ENCODE peak calls at places on chromosome 20, in eight cellular contexts. Q is cardiac fibroblast, M is Karpas-422, X is fibroblast of mammary gland, T is right lobe of liver, D is ovary, Y is H7, S is PC-9. Z is an unnamed sample.

GRCh38 chr20:23078994-23079364 is 7.1 kb downstream of the CD93 start:
- DNase-seq in Y (peak), M (peak), Q (no peak), D (no peak), X (no peak), S (no peak), T (no peak), Z (no peak)

GRCh38 chr20:58531063-58531462 is 15.9 kb upstream of the APCDD1L start:
- DNase-seq in D (no peak), T (no peak), S (no peak), M (no peak), Y (no peak), X (no peak), Q (no peak), Z (no peak)

GRCh38 chr20:63399596-63400375 is 38.6 kb upstream of the CHRNA4 start:
- DNase-seq in T (no peak), D (no peak), X (no peak), M (no peak), Y (no peak), S (no peak), Q (no peak), Z (no peak)

GRCh38 chr20:16124911-16125776 is 448.1 kb downstream of the KIF16B start:
- DNase-seq in D (no peak), X (no peak), Q (no peak), M (no peak), T (peak), Y (no peak), S (no peak), Z (no peak)

GRCh38 chr20:61754976-61755778 is 310.5 kb downstream of the TAF4 start:
- DNase-seq in M (no peak), T (peak), D (no peak), Q (no peak), X (peak), Y (no peak), S (no peak), Z (no peak)

GRCh38 chr20:44075950-44076232 is 111.1 kb downstream of the JPH2 start:
- DNase-seq in Q (no peak), M (no peak), S (no peak), D (no peak), T (no peak), Y (no peak), X (no peak), Z (no peak)

GRCh38 chr20:3686867-3687321 is 5.1 kb upstream of the ADAM33 start:
- DNase-seq in D (peak), M (no peak), Y (no peak), Q (peak), T (no peak), S (no peak), X (peak), Z (peak)

GRCh38 chr20:50338479-50339195 is 148.0 kb downstream of the CEBPB start:
- DNase-seq in Y (peak), S (no peak), M (peak), X (no peak), D (no peak), T (no peak), Q (no peak), Z (peak)

GRCh38 chr20:50320910-50321796 is 130.5 kb downstream of the CEBPB start:
- DNase-seq in D (peak), Q (peak), X (peak), M (no peak), Y (peak), T (no peak), S (peak), Z (peak)

GRCh38 chr20:62197801-62198200 is 15.0 kb downstream of the MTG2 start:
- DNase-seq in T (peak), Y (no peak), Q (no peak), D (no peak), M (no peak), X (no peak), S (no peak), Z (no peak)

GRCh38 chr20:59908855-59909254 is 24.6 kb downstream of the SYCP2 start:
- DNase-seq in M (no peak), S (no peak), D (no peak), Q (no peak), T (no peak), Y (no peak), X (no peak), Z (no peak)

GRCh38 chr20:20663841-20664240 is 48.6 kb downstream of the RALGAPA2 start:
- DNase-seq in T (no peak), S (no peak), Q (peak), D (no peak), Y (no peak), X (no peak), M (no peak), Z (peak)

GRCh38 chr20:62014889-62015375 is 50.7 kb downstream of the TAF4 start:
- DNase-seq in Q (no peak), S (no peak), X (no peak), D (peak), Y (no peak), T (peak), M (no peak), Z (no peak)

GRCh38 chr20:17491041-17491440 is 40.1 kb downstream of the BFSP1 start:
- DNase-seq in X (no peak), Y (no peak), Q (no peak), S (no peak), M (no peak), T (no peak), D (no peak), Z (no peak)

GRCh38 chr20:49955167-49955566 is 19.0 kb downstream of the RNF114 start:
- DNase-seq in Q (no peak), T (no peak), X (no peak), Y (no peak), D (no peak), S (no peak), M (no peak), Z (no peak)

GRCh38 chr20:25278636-25279361 is 30.9 kb downstream of the PYGB start:
- DNase-seq in S (no peak), D (peak), M (no peak), Q (no peak), X (no peak), T (peak), Y (peak), Z (no peak)

GRCh38 chr20:4750381-4750780 is 28.7 kb downstream of the PRND start:
- DNase-seq in M (no peak), D (no peak), T (no peak), Y (no peak), S (no peak), X (no peak), Q (no peak), Z (no peak)

GRCh38 chr20:15144911-15145310 is 807.5 kb upstream of the FLRT3 start:
- DNase-seq in D (no peak), Q (no peak), X (no peak), Y (no peak), S (no peak), M (no peak), T (no peak), Z (no peak)

GRCh38 chr20:39825950-39826349 is 863.1 kb downstream of the MAFB start:
- DNase-seq in D (no peak), Q (peak), M (peak), X (peak), S (no peak), Y (no peak), T (no peak), Z (peak)

GRCh38 chr20:21826946-21827345 is 121.5 kb downstream of the PAX1 start:
- DNase-seq in M (no peak), Y (no peak), T (no peak), D (no peak), S (no peak), Q (no peak), X (no peak), Z (no peak)

GRCh38 chr20:43691928-43692524 is 25.1 kb downstream of the MYBL2 start:
- DNase-seq in T (no peak), Q (peak), Y (peak), M (peak), S (peak), X (peak), D (no peak), Z (peak)

GRCh38 chr20:43955244-43956191 is 40.9 kb downstream of the TOX2 start:
- DNase-seq in Q (peak), M (peak), Y (no peak), D (no peak), T (no peak), S (peak), X (peak), Z (peak)

GRCh38 chr20:2509794-2510193 is 1.1 kb upstream of the ZNF343 start:
- DNase-seq in M (no peak), Y (peak), S (peak), D (no peak), T (no peak), X (no peak), Q (no peak), Z (no peak)

GRCh38 chr20:20450461-20451027 is 82.6 kb downstream of the INSM1 start:
- DNase-seq in Q (no peak), M (no peak), X (peak), Y (no peak), T (no peak), S (no peak), D (no peak), Z (no peak)

GRCh38 chr20:64153861-64154589 is 10.2 kb upstream of the MYT1 start:
- DNase-seq in S (no peak), Q (no peak), Y (no peak), D (no peak), T (peak), M (no peak), X (no peak), Z (no peak)

GRCh38 chr20:59399426-59400099 is 99.2 kb downstream of the EDN3 start:
- DNase-seq in X (no peak), T (no peak), Y (no peak), M (no peak), S (no peak), D (no peak), Q (no peak), Z (no peak)

GRCh38 chr20:44646023-44646640 is 5.4 kb downstream of the ADA start:
- DNase-seq in T (no peak), S (no peak), Q (peak), Y (peak), X (no peak), D (no peak), M (peak), Z (no peak)

GRCh38 chr20:32480361-32481199 is 104.6 kb downstream of the NOL4L start:
- DNase-seq in Y (peak), Q (no peak), X (no peak), M (no peak), S (no peak), T (peak), D (no peak), Z (no peak)

GRCh38 chr20:12455152-12455551 is 537.5 kb downstream of the BTBD3 start:
- DNase-seq in Q (no peak), D (no peak), X (no peak), S (no peak), Y (no peak), T (no peak), M (no peak), Z (no peak)

GRCh38 chr20:15930324-15931305 is 642.6 kb downstream of the KIF16B start:
- DNase-seq in T (no peak), Q (peak), D (no peak), Y (no peak), S (peak), X (peak), M (peak), Z (peak)

GRCh38 chr20:25364180-25364788 is 26.4 kb downstream of the ABHD12 start:
- DNase-seq in M (no peak), S (no peak), T (no peak), X (peak), Y (no peak), Q (peak), D (no peak), Z (no peak)

GRCh38 chr20:57074386-57074785 is 192.1 kb downstream of the BMP7 start:
- DNase-seq in D (no peak), Y (no peak), T (no peak), X (no peak), S (no peak), Q (no peak), M (no peak), Z (no peak)

GRCh38 chr20:32534661-32535240 is 50.4 kb downstream of the NOL4L start:
- DNase-seq in S (no peak), Y (no peak), D (no peak), Q (no peak), T (no peak), X (no peak), M (no peak), Z (no peak)

GRCh38 chr20:36836591-36837329 is 39.2 kb upstream of the TLDC2 start:
- DNase-seq in S (peak), M (peak), T (peak), D (peak), X (peak), Q (peak), Y (peak), Z (peak)

GRCh38 chr20:40887100-40887499 is 141.5 kb upstream of the TOP1 start:
- DNase-seq in X (no peak), T (no peak), Y (peak), D (no peak), Q (no peak), M (no peak), S (no peak), Z (no peak)

GRCh38 chr20:19566226-19566960 is 191.7 kb upstream of the RIN2 start:
- DNase-seq in S (no peak), M (no peak), Q (peak), Y (no peak), X (peak), T (no peak), D (no peak), Z (peak)

GRCh38 chr20:34268145-34268544 is 26.9 kb downstream of the ASIP start:
- DNase-seq in M (no peak), D (no peak), Y (no peak), X (no peak), Q (no peak), S (no peak), T (no peak), Z (no peak)
- H3K4me3 ChIP-seq in M (no peak), D (no peak), Y (no peak), X (no peak), Q (no peak), S (no peak), T (no peak), Z (no peak)

GRCh38 chr20:460180-460579 is 2.2 kb downstream of the TBC1D20 start:
- DNase-seq in Y (no peak), M (no peak), S (no peak), Q (no peak), X (no peak), D (no peak), T (no peak), Z (no peak)
- H3K4me3 ChIP-seq in Y (no peak), M (peak), S (peak), Q (no peak), X (no peak), D (no peak), T (no peak), Z (peak)

DNA sequence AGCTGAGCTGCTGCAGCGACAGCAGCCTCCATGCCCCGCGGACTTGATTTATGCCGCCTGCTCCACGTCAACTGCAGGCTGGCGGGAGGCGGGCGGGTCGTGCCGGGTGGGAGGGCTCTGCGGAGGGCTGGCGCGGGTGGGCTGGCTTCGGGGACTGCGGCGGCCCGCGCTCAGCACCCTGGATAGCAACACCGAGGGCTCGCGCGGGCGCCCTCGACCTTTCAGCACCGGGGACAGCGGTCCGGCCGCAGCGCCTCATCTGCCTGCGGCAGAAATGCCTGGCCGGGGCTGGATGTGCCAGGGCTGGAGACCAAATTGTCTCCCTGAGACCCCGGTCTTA is 792 bp downstream of the SNAP25 start:
- DNase-seq in Q (peak), S (no peak), Y (peak), X (peak), D (peak), T (peak), M (peak), Z (peak)
- H3K4me3 ChIP-seq in Q (peak), S (no peak), Y (peak), X (peak), D (peak), T (no peak), M (no peak), Z (no peak)

GRCh38 chr20:48905322-48905647 is 16.2 kb upstream of the ARFGEF2 start:
- DNase-seq in Y (no peak), X (no peak), S (no peak), T (no peak), Q (no peak), D (no peak), M (no peak), Z (no peak)

GRCh38 chr20:48906221-48906877 is 15.2 kb upstream of the ARFGEF2 start:
- DNase-seq in T (no peak), D (no peak), S (no peak), Q (no peak), X (no peak), M (no peak), Y (no peak), Z (no peak)

GRCh38 chr20:48901326-48901725 is 20.2 kb upstream of the ARFGEF2 start:
- DNase-seq in T (no peak), X (no peak), Q (no peak), M (no peak), Y (no peak), S (no peak), D (no peak), Z (no peak)

GRCh38 chr20:48903705-48904104 is 17.8 kb upstream of the ARFGEF2 start:
- DNase-seq in Q (no peak), Y (no peak), M (no peak), X (no peak), S (no peak), D (no peak), T (no peak), Z (no peak)

DNA sequence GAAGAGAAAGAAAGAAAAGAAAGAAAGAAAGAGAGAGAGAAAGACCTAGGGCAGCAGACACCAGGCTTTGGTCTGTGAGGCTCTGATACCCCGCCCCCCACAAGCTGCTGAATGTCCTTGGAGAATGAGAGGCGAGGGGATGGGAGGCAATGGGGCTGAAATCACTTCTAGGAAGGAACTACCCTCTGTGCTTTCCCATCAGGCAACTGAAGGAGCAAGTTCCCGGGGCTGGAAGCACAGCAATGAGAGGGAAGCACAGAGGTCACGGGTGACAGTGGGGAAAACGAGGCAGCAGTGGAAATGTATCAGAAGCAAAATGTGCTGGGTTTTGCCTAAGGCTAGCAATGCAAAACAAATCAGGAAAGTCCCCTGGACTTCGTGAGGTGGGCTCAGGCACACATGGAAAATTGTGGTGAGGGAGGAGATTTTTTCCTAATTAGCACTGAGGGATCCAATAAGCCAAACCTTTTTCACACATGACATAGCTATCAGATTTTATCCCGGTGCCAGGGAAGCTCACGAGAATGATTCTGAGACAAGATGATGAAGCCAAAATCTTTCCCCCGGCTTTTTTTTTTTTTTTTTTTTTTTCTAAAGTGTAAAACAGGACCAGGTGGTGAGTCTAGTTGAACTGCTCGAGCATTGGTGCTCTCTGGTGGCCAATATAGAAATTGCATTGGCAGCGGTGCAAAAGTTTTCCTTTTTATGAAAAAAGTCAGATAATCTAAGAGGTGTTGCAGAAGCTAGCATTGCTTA is 16.8 kb upstream of the ARFGEF2 start:
- DNase-seq in M (peak), X (peak), D (peak), Q (peak), Y (peak), S (peak), T (no peak), Z (peak)
- H3K4me3 ChIP-seq in M (no peak), X (no peak), D (no peak), Q (no peak), Y (peak), S (no peak), T (no peak), Z (no peak)

Z was measured in GM23248.